ENCODE peak calls at places on chromosome 15, in seven cellular contexts. One of them, this sample, is unnamed.

GRCh38 chr15:23565395-23566069 is at the start of gene MKRN3:
- DNase-seq in HepG2: peak
- DNase-seq in right lobe of liver: peak
- DNase-seq in fibroblast of lung: peak
- DNase-seq in WERI-Rb-1: peak
- DNase-seq in foreskin fibroblast: peak
- DNase-seq in IMR-90: peak
- DNase-seq in this sample: no peak

GRCh38 chr15:90126457-90127435 is 24.5 kb upstream of the IDH2 start:
- DNase-seq in right lobe of liver: peak
- DNase-seq in fibroblast of lung: peak
- DNase-seq in IMR-90: no peak
- DNase-seq in HepG2: peak
- DNase-seq in foreskin fibroblast: no peak
- DNase-seq in WERI-Rb-1: peak
- DNase-seq in this sample: no peak

GRCh38 chr15:72782993-72783562 is 480 bp downstream of the ADPGK start:
- DNase-seq in fibroblast of lung: no peak
- DNase-seq in right lobe of liver: no peak
- DNase-seq in foreskin fibroblast: no peak
- DNase-seq in HepG2: no peak
- DNase-seq in WERI-Rb-1: no peak
- DNase-seq in IMR-90: peak
- DNase-seq in this sample: no peak

GRCh38 chr15:41961014-41961518 is 11.3 kb downstream of the EHD4 start:
- DNase-seq in right lobe of liver: no peak
- DNase-seq in HepG2: peak
- DNase-seq in WERI-Rb-1: no peak
- DNase-seq in fibroblast of lung: no peak
- DNase-seq in foreskin fibroblast: no peak
- DNase-seq in IMR-90: no peak
- DNase-seq in this sample: no peak

GRCh38 chr15:34493001-34493400 is 55.4 kb upstream of the GOLGA8A start:
- DNase-seq in foreskin fibroblast: no peak
- DNase-seq in HepG2: no peak
- DNase-seq in IMR-90: no peak
- DNase-seq in fibroblast of lung: no peak
- DNase-seq in WERI-Rb-1: no peak
- DNase-seq in right lobe of liver: no peak
- DNase-seq in this sample: no peak

GRCh38 chr15:69090197-69090948 is 70.1 kb upstream of the GLCE start:
- DNase-seq in right lobe of liver: no peak
- DNase-seq in IMR-90: peak
- DNase-seq in foreskin fibroblast: no peak
- DNase-seq in fibroblast of lung: peak
- DNase-seq in HepG2: no peak
- DNase-seq in WERI-Rb-1: no peak
- DNase-seq in this sample: no peak

GRCh38 chr15:74123131-74123429 is 7.3 kb upstream of the ISLR2 start:
- DNase-seq in fibroblast of lung: no peak
- DNase-seq in right lobe of liver: no peak
- DNase-seq in foreskin fibroblast: no peak
- DNase-seq in WERI-Rb-1: peak
- DNase-seq in HepG2: no peak
- DNase-seq in IMR-90: no peak
- DNase-seq in this sample: no peak

GRCh38 chr15:56042982-56043980 is 49.9 kb upstream of the NEDD4 start:
- DNase-seq in IMR-90: no peak
- DNase-seq in foreskin fibroblast: no peak
- DNase-seq in HepG2: peak
- DNase-seq in right lobe of liver: no peak
- DNase-seq in fibroblast of lung: no peak
- DNase-seq in WERI-Rb-1: no peak
- DNase-seq in this sample: no peak

GRCh38 chr15:80461370-80462060 is 57.3 kb downstream of the ARNT2 start:
- DNase-seq in HepG2: no peak
- DNase-seq in foreskin fibroblast: no peak
- DNase-seq in fibroblast of lung: peak
- DNase-seq in IMR-90: no peak
- DNase-seq in right lobe of liver: no peak
- DNase-seq in WERI-Rb-1: no peak
- DNase-seq in this sample: no peak

GRCh38 chr15:90222538-90222937 is 11.2 kb downstream of the CIB1 start:
- DNase-seq in HepG2: no peak
- DNase-seq in IMR-90: no peak
- DNase-seq in WERI-Rb-1: no peak
- DNase-seq in fibroblast of lung: no peak
- DNase-seq in foreskin fibroblast: no peak
- DNase-seq in right lobe of liver: no peak
- DNase-seq in this sample: no peak

GRCh38 chr15:68818671-68819450 is 1.8 kb downstream of the ANP32A start:
- DNase-seq in foreskin fibroblast: peak
- DNase-seq in IMR-90: no peak
- DNase-seq in right lobe of liver: peak
- DNase-seq in HepG2: peak
- DNase-seq in WERI-Rb-1: peak
- DNase-seq in fibroblast of lung: peak
- DNase-seq in this sample: no peak

GRCh38 chr15:100772478-100773378 is 106.9 kb upstream of the ALDH1A3 start:
- DNase-seq in fibroblast of lung: peak
- DNase-seq in right lobe of liver: no peak
- DNase-seq in IMR-90: no peak
- DNase-seq in WERI-Rb-1: peak
- DNase-seq in foreskin fibroblast: no peak
- DNase-seq in HepG2: no peak
- DNase-seq in this sample: no peak

GRCh38 chr15:56973463-56973862 is 55.0 kb downstream of the TCF12 start:
- DNase-seq in IMR-90: no peak
- DNase-seq in fibroblast of lung: no peak
- DNase-seq in WERI-Rb-1: no peak
- DNase-seq in foreskin fibroblast: no peak
- DNase-seq in HepG2: no peak
- DNase-seq in right lobe of liver: no peak
- DNase-seq in this sample: no peak

GRCh38 chr15:62850791-62851291 is 191.7 kb upstream of the TPM1 start:
- DNase-seq in right lobe of liver: no peak
- DNase-seq in foreskin fibroblast: peak
- DNase-seq in fibroblast of lung: peak
- DNase-seq in HepG2: peak
- DNase-seq in IMR-90: peak
- DNase-seq in WERI-Rb-1: no peak
- DNase-seq in this sample: no peak

GRCh38 chr15:68797589-68798377 is 22.9 kb downstream of the ANP32A start:
- DNase-seq in foreskin fibroblast: no peak
- DNase-seq in fibroblast of lung: no peak
- DNase-seq in IMR-90: no peak
- DNase-seq in HepG2: no peak
- DNase-seq in WERI-Rb-1: peak
- DNase-seq in right lobe of liver: no peak
- DNase-seq in this sample: no peak

GRCh38 chr15:86611392-86612040 is 531.8 kb downstream of the AGBL1 start:
- DNase-seq in foreskin fibroblast: no peak
- DNase-seq in WERI-Rb-1: no peak
- DNase-seq in right lobe of liver: no peak
- DNase-seq in fibroblast of lung: peak
- DNase-seq in HepG2: no peak
- DNase-seq in IMR-90: no peak
- DNase-seq in this sample: no peak

GRCh38 chr15:80926126-80926525 is 63.5 kb downstream of the MESD start:
- DNase-seq in foreskin fibroblast: peak
- DNase-seq in HepG2: no peak
- DNase-seq in WERI-Rb-1: no peak
- DNase-seq in right lobe of liver: no peak
- DNase-seq in IMR-90: no peak
- DNase-seq in fibroblast of lung: no peak
- DNase-seq in this sample: no peak

GRCh38 chr15:29818141-29818540 is 4.1 kb downstream of the TJP1 start:
- DNase-seq in HepG2: no peak
- DNase-seq in fibroblast of lung: no peak
- DNase-seq in IMR-90: peak
- DNase-seq in foreskin fibroblast: no peak
- DNase-seq in right lobe of liver: no peak
- DNase-seq in WERI-Rb-1: no peak
- DNase-seq in this sample: no peak

GRCh38 chr15:92714071-92714456 is 58.5 kb upstream of the FAM174B start:
- DNase-seq in IMR-90: peak
- DNase-seq in right lobe of liver: no peak
- DNase-seq in fibroblast of lung: peak
- DNase-seq in HepG2: no peak
- DNase-seq in WERI-Rb-1: no peak
- DNase-seq in foreskin fibroblast: peak
- DNase-seq in this sample: no peak

GRCh38 chr15:38564557-38565286 is at the start of gene RASGRP1:
- DNase-seq in right lobe of liver: peak
- DNase-seq in HepG2: peak
- DNase-seq in foreskin fibroblast: peak
- DNase-seq in WERI-Rb-1: peak
- DNase-seq in fibroblast of lung: peak
- DNase-seq in IMR-90: peak
- DNase-seq in this sample: no peak

GRCh38 chr15:48424076-48424475 is 92.8 kb downstream of the DUT start:
- DNase-seq in HepG2: no peak
- DNase-seq in fibroblast of lung: peak
- DNase-seq in WERI-Rb-1: no peak
- DNase-seq in right lobe of liver: no peak
- DNase-seq in IMR-90: peak
- DNase-seq in foreskin fibroblast: no peak
- DNase-seq in this sample: no peak

GRCh38 chr15:73941044-73941443 is 14.8 kb downstream of the LOXL1 start:
- DNase-seq in foreskin fibroblast: peak
- DNase-seq in fibroblast of lung: peak
- DNase-seq in right lobe of liver: no peak
- DNase-seq in HepG2: no peak
- DNase-seq in IMR-90: peak
- DNase-seq in WERI-Rb-1: no peak
- DNase-seq in this sample: peak

GRCh38 chr15:32870240-32871033 is 152.6 kb downstream of the GREM1 start:
- DNase-seq in HepG2: no peak
- DNase-seq in foreskin fibroblast: no peak
- DNase-seq in IMR-90: peak
- DNase-seq in WERI-Rb-1: no peak
- DNase-seq in right lobe of liver: no peak
- DNase-seq in fibroblast of lung: peak
- DNase-seq in this sample: peak

GRCh38 chr15:94670436-94671034 is 439.2 kb downstream of the MCTP2 start:
- DNase-seq in fibroblast of lung: peak
- DNase-seq in foreskin fibroblast: peak
- DNase-seq in WERI-Rb-1: no peak
- DNase-seq in HepG2: peak
- DNase-seq in IMR-90: peak
- DNase-seq in right lobe of liver: no peak
- DNase-seq in this sample: no peak

GRCh38 chr15:62059108-62059817 is 984 bp downstream of the VPS13C start:
- DNase-seq in fibroblast of lung: no peak
- DNase-seq in HepG2: no peak
- DNase-seq in WERI-Rb-1: no peak
- DNase-seq in foreskin fibroblast: no peak
- DNase-seq in IMR-90: no peak
- DNase-seq in right lobe of liver: no peak
- DNase-seq in this sample: no peak

GRCh38 chr15:70505971-70506887 is 257.1 kb downstream of the UACA start:
- DNase-seq in WERI-Rb-1: no peak
- DNase-seq in right lobe of liver: no peak
- DNase-seq in fibroblast of lung: no peak
- DNase-seq in IMR-90: no peak
- DNase-seq in foreskin fibroblast: no peak
- DNase-seq in HepG2: no peak
- DNase-seq in this sample: no peak

GRCh38 chr15:70509282-70510272 is 253.8 kb downstream of the UACA start:
- DNase-seq in foreskin fibroblast: no peak
- DNase-seq in fibroblast of lung: no peak
- DNase-seq in HepG2: no peak
- DNase-seq in right lobe of liver: no peak
- DNase-seq in WERI-Rb-1: no peak
- DNase-seq in IMR-90: no peak
- DNase-seq in this sample: no peak

GRCh38 chr15:70510433-70510832 is 252.9 kb downstream of the UACA start:
- DNase-seq in right lobe of liver: no peak
- DNase-seq in IMR-90: no peak
- DNase-seq in WERI-Rb-1: no peak
- DNase-seq in fibroblast of lung: no peak
- DNase-seq in foreskin fibroblast: no peak
- DNase-seq in HepG2: no peak
- DNase-seq in this sample: no peak

GRCh38 chr15:70507772-70508351 is 255.5 kb downstream of the UACA start:
- DNase-seq in foreskin fibroblast: peak
- DNase-seq in WERI-Rb-1: no peak
- DNase-seq in fibroblast of lung: peak
- DNase-seq in HepG2: peak
- DNase-seq in IMR-90: peak
- DNase-seq in right lobe of liver: no peak
- DNase-seq in this sample: no peak

GRCh38 chr15:70508561-70509281 is 254.6 kb downstream of the UACA start:
- DNase-seq in right lobe of liver: no peak
- DNase-seq in foreskin fibroblast: peak
- DNase-seq in HepG2: peak
- DNase-seq in fibroblast of lung: peak
- DNase-seq in WERI-Rb-1: no peak
- DNase-seq in IMR-90: peak
- DNase-seq in this sample: no peak
- TF ChIP-seq CTCF in right lobe of liver: no peak
- TF ChIP-seq CTCF in foreskin fibroblast: peak
- TF ChIP-seq CTCF in HepG2: peak
- TF ChIP-seq CTCF in fibroblast of lung: peak
- TF ChIP-seq CTCF in WERI-Rb-1: peak
- TF ChIP-seq CTCF in IMR-90: peak
- TF ChIP-seq CTCF in this sample: peak

DNA sequence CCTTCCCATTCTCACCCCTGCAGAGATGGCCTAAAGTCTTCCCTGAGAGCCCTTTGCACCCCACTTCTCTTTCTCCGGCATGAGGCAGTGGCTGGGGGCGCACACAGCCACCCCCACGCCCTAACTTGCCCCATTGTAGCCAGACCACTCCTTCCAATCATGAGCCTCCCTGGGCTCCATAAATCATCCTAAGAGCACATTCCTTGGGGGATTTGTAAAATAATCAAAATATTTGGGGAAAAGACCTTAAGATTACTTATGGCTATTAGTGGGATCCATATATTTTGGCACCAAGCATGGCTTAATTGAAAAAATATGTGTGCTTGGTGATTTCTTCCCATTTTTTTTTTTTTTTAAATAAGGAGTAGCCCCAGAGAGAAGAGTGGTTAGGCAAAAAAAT is 45.8 kb downstream of the SMAD6 start:
- DNase-seq in WERI-Rb-1: no peak
- DNase-seq in fibroblast of lung: peak
- DNase-seq in foreskin fibroblast: no peak
- DNase-seq in HepG2: no peak
- DNase-seq in right lobe of liver: no peak
- DNase-seq in IMR-90: no peak
- DNase-seq in this sample: no peak
- H3K4me3 ChIP-seq in WERI-Rb-1: no peak
- H3K4me3 ChIP-seq in fibroblast of lung: peak
- H3K4me3 ChIP-seq in foreskin fibroblast: no peak
- H3K4me3 ChIP-seq in HepG2: no peak
- H3K4me3 ChIP-seq in right lobe of liver: no peak
- H3K4me3 ChIP-seq in IMR-90: no peak
- H3K4me3 ChIP-seq in this sample: no peak

GRCh38 chr15:75200765-75201608 is 695 bp upstream of the C15orf39 start:
- DNase-seq in WERI-Rb-1: peak
- DNase-seq in right lobe of liver: peak
- DNase-seq in fibroblast of lung: peak
- DNase-seq in IMR-90: no peak
- DNase-seq in foreskin fibroblast: no peak
- DNase-seq in HepG2: peak
- DNase-seq in this sample: no peak
- TF ChIP-seq CTCF in WERI-Rb-1: no peak
- TF ChIP-seq CTCF in right lobe of liver: no peak
- TF ChIP-seq CTCF in fibroblast of lung: no peak
- TF ChIP-seq CTCF in IMR-90: no peak
- TF ChIP-seq CTCF in foreskin fibroblast: no peak
- TF ChIP-seq CTCF in HepG2: no peak
- TF ChIP-seq CTCF in this sample: no peak

GRCh38 chr15:40939909-40940801 is 11.0 kb downstream of the DLL4 start:
- DNase-seq in IMR-90: no peak
- DNase-seq in WERI-Rb-1: no peak
- DNase-seq in HepG2: no peak
- DNase-seq in foreskin fibroblast: no peak
- DNase-seq in fibroblast of lung: no peak
- DNase-seq in right lobe of liver: peak
- DNase-seq in this sample: no peak
- H3K4me3 ChIP-seq in IMR-90: no peak
- H3K4me3 ChIP-seq in WERI-Rb-1: no peak
- H3K4me3 ChIP-seq in HepG2: peak
- H3K4me3 ChIP-seq in foreskin fibroblast: no peak
- H3K4me3 ChIP-seq in fibroblast of lung: no peak
- H3K4me3 ChIP-seq in right lobe of liver: no peak
- H3K4me3 ChIP-seq in this sample: no peak